ENCODE peak calls at places on chromosomes 6 and 20, in nine cellular contexts. V is cardiac muscle cell; G is CD8-positive, alpha-beta T cell; X is choroid plexus epithelial cell; M is prostate gland; E is heart right ventricle; L is ovary; T is bronchial epithelial cell; Y is GM23338. I is an unnamed sample.
A peak's percentile ranks its signal among the peaks of the same experiment; 100 is the strongest.

GRCh38 chr6:13268914-13269532 is 59.3 kb downstream of the TBC1D7 start:
- DNase-seq in L (no peak), E (no peak), V (peak; percentile 77), X (peak; percentile 87), G (no peak), M (no peak), Y (peak; percentile 57), T (peak; percentile 70), I (peak; percentile 37)

GRCh38 chr6:163187201-163187600 is 227.3 kb upstream of the QKI start:
- DNase-seq in V (no peak), E (no peak), G (no peak), X (no peak), T (no peak), M (no peak), L (no peak), Y (no peak), I (no peak)

GRCh38 chr6:1497593-1498105 is 108.3 kb downstream of the FOXF2 start:
- DNase-seq in Y (peak; percentile 22), X (no peak), M (no peak), V (no peak), L (peak; percentile 81), G (no peak), T (no peak), E (peak; percentile 54), I (no peak)

GRCh38 chr20:51894619-51895018 is 92.3 kb upstream of the SALL4 start:
- DNase-seq in T (no peak), E (no peak), G (no peak), M (no peak), L (no peak), Y (no peak), X (no peak), V (no peak), I (no peak)

GRCh38 chr6:11616200-11616611 is 78.7 kb downstream of the TMEM170B start:
- DNase-seq in Y (no peak), M (no peak), X (peak; percentile 87), T (no peak), E (no peak), G (no peak), V (peak; percentile 50), L (no peak), I (no peak)

GRCh38 chr6:20328266-20328946 is 73.3 kb upstream of the E2F3 start:
- DNase-seq in Y (peak; percentile 14), T (no peak), X (no peak), E (no peak), V (no peak), L (no peak), G (no peak), M (no peak), I (no peak)

GRCh38 chr6:44738652-44739141 is 351.2 kb downstream of the CDC5L start:
- DNase-seq in T (peak; percentile 35), M (no peak), Y (peak; percentile 13), X (peak; percentile 61), E (no peak), V (peak; percentile 84), L (no peak), G (no peak), I (no peak)

GRCh38 chr6:49933526-49933925 is 30.4 kb downstream of the DEFB114 start:
- DNase-seq in V (no peak), M (no peak), G (no peak), L (no peak), T (no peak), E (no peak), X (no peak), Y (no peak), I (no peak)

GRCh38 chr6:108243836-108244235 is 17.0 kb downstream of the SNX3 start:
- DNase-seq in V (peak; percentile 19), L (no peak), M (no peak), Y (no peak), X (no peak), E (no peak), T (no peak), G (no peak), I (no peak)

GRCh38 chr20:21640556-21640955 is 64.9 kb upstream of the PAX1 start:
- DNase-seq in X (no peak), Y (peak; percentile 81), G (no peak), T (peak; percentile 19), E (no peak), L (no peak), M (peak; percentile 58), V (no peak), I (no peak)

GRCh38 chr6:31652925-31653724 is 664 bp upstream of the BAG6 start:
- DNase-seq in E (peak; percentile 76), T (no peak), G (peak; percentile 77), V (no peak), X (no peak), M (peak; percentile 86), L (peak; percentile 89), Y (peak; percentile 98), I (peak; percentile 88)

DNA sequence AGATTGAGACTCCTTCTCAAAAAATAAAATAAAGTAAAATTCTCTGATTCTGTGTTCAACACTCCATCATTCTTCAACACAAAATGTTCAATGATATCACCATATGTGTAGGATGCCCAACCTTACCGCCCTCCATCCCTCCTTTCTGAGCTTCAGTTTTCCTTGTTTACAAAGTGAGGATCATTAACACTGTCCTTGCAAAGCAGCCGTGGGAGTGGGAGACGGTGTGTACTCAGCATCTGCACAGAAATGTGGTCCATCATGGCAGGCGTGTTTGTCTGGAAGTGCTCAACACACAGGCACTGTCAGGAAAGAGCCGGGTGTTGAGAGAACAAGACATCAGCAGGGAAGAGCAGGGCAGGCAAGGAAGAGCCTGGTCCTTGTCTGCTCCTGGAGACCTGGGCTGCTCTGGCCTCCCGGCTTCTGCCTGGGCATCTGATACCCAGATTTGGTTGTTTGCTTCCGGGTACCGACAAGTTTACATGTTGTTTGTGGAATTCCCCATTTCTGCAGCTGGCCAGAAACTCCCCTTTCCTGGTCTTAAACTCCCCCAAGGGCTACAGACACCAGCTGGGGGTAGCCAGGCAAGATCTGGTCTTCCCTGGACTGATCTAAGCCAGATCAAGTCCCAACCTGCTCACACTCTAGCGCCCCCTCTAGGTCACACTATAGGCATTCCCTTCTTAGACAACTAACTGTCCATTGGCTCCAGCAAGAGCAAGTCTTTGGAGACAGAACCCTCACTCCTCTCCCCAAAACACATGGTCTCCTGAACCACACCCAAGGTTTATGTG is 26.7 kb upstream of the TTPAL start:
- DNase-seq in L (no peak), X (peak; percentile 26), M (no peak), T (peak; percentile 33), G (no peak), E (no peak), Y (peak; percentile 90), V (peak; percentile 31), I (no peak)
- TF ChIP-seq CTCF in L (no peak), X (peak; percentile 47), M (no peak), T (peak; percentile 44), G (no peak), E (no peak), Y (peak; percentile 85), V (peak; percentile 42), I (peak; percentile 7)

DNA sequence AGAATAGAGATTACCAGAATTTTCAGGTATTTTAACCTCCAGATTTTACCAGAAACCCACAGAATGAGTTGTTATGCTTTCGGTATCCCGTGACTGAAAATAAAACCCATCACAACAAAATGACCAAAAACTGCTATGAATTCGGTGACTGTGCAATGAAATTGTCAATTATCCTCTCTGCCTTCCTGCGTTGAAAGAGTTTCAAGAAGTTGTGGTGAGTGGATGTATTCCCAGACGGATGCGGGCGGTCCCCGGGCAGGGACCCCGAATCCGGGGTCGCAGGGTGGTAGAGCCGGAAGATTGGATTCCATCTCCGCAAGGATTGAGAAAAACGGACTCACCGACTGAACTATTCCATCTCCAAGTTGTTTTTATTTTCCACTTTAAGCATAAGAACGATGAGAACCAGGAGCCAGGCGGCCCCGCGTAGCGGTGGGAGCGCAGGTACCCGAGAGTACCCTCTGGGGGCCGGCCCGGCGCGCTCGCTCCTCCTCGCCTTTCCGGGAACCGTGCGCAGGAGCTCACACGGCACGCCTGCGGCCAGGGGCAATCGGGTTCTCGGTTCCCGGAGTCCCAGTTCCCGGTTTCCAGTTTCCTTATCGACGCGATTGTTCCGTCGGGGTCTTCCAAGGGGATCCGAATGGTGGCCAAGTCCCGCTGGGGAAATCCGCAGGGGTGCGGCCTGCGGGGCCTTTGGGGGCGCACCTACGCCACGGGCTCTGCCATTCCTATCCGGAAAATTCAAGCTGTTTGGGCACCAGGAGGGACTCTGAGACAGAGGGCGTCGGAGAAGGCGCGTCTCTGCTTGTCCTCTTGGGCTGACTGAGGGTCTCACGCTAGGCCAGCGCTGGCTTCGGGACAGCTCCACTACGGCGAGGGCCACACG is 104.9 kb upstream of the PRDM1 start:
- DNase-seq in T (no peak), L (peak; percentile 24), V (no peak), Y (peak; percentile 74), M (no peak), G (no peak), E (peak; percentile 29), X (peak; percentile 14), I (no peak)
- H3K4me3 ChIP-seq in T (peak overlapping the region; percentile 25), L (peak overlapping the region; percentile 24), V (peak overlapping the region; percentile 25), Y (peak overlapping the region; percentile 67), M (no peak overlapping the region), G (peak overlapping the region; percentile 31), E (peak overlapping the region; percentile 35), X (peak overlapping the region; percentile 63), I (no peak overlapping the region)

GRCh38 chr6:110518281-110518623 is 41.8 kb upstream of the SLC22A16 start:
- DNase-seq in G (no peak), L (no peak), E (no peak), Y (peak; percentile 69), X (peak; percentile 61), T (no peak), M (no peak), V (peak; percentile 48), I (no peak)
- TF ChIP-seq CTCF in G (no peak), L (no peak), E (peak; percentile 35), Y (peak; percentile 49), X (peak; percentile 73), T (peak; percentile 49), M (no peak), V (peak; percentile 54), I (peak; percentile 14)

GRCh38 chr6:75124983-75125382 is 80.9 kb downstream of the COL12A1 start:
- DNase-seq in X (peak; percentile 73), M (no peak), G (no peak), L (no peak), V (no peak), T (peak; percentile 43), Y (no peak), E (no peak), I (no peak)

GRCh38 chr6:75135447-75135846 is 70.4 kb downstream of the COL12A1 start:
- DNase-seq in M (no peak), V (no peak), T (no peak), Y (no peak), L (no peak), E (no peak), X (no peak), G (no peak), I (no peak)

GRCh38 chr6:75126518-75126917 is 79.3 kb downstream of the COL12A1 start:
- DNase-seq in E (no peak), L (no peak), X (peak; percentile 76), M (no peak), T (no peak), G (no peak), Y (no peak), V (no peak), I (no peak)

GRCh38 chr6:75128881-75129570 is 76.8 kb downstream of the COL12A1 start:
- DNase-seq in Y (no peak), T (no peak), M (no peak), X (peak; percentile 22), E (no peak), G (no peak), L (no peak), V (peak; percentile 40), I (no peak)

DNA sequence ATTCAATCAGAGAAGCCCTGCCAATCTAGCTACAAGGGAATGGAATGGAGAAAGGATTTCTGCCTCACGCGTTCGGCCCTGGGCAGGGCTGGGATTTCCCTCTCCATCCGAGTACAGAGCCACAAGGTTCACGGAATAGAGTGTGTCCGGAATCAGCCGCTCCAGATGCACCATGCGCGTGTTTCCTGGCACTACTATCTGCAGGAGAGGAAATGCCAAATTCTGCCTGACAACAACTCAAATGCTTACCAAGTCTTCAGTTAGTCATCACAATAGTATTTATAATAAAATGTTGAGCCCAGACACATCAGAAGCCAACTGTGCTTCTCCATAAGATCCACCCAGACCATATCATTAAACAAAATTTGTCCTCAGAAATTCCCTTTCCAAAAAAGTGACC is 75.1 kb downstream of the COL12A1 start:
- DNase-seq in M (no peak), V (peak; percentile 65), X (peak; percentile 78), G (no peak), E (no peak), T (peak; percentile 16), L (peak; percentile 59), Y (peak; percentile 14), I (no peak)
- H3K4me3 ChIP-seq in M (no peak overlapping the region), V (no peak overlapping the region), X (no peak overlapping the region), G (no peak overlapping the region), E (no peak overlapping the region), T (no peak overlapping the region), L (no peak overlapping the region), Y (no peak overlapping the region), I (no peak overlapping the region)